ENCODE peak calls at places on chromosome 18, in eight cellular contexts. One of them, this sample, is unnamed.

GRCh38 chr18:28735731-28736130 is 558.8 kb upstream of the CDH2 start:
- DNase-seq in LoVo: peak; percentile 26
- DNase-seq in RCC 7860: peak; percentile 68
- DNase-seq in fibroblast of the conjunctiva: peak; percentile 14
- DNase-seq in NCI-H510A treated with DMSO at 0.1 percent for 48 hours: no peak
- DNase-seq in activated CD8-positive, alpha-beta memory T cell treated with anti-CD3 and anti-CD28 coated beads for 24 hours: no peak
- DNase-seq in NCI-H774: no peak
- DNase-seq in activated CD8-positive, alpha-beta T cell treated with anti-CD3 and anti-CD28 coated beads, Interleukin-2, amount 10 ng/mL, durations not matched to agents 7 days and 5 days: no peak
- DNase-seq in this sample: no peak

GRCh38 chr18:58180172-58180571 is 136.1 kb downstream of the NEDD4L start:
- DNase-seq in activated CD8-positive, alpha-beta memory T cell treated with anti-CD3 and anti-CD28 coated beads for 24 hours: no peak
- DNase-seq in LoVo: no peak
- DNase-seq in RCC 7860: no peak
- DNase-seq in activated CD8-positive, alpha-beta T cell treated with anti-CD3 and anti-CD28 coated beads, Interleukin-2, amount 10 ng/mL, durations not matched to agents 7 days and 5 days: no peak
- DNase-seq in NCI-H774: no peak
- DNase-seq in fibroblast of the conjunctiva: no peak
- DNase-seq in NCI-H510A treated with DMSO at 0.1 percent for 48 hours: no peak
- DNase-seq in this sample: no peak

GRCh38 chr18:67260841-67261240 is 255.7 kb downstream of the DSEL start:
- DNase-seq in LoVo: no peak
- DNase-seq in NCI-H510A treated with DMSO at 0.1 percent for 48 hours: no peak
- DNase-seq in RCC 7860: no peak
- DNase-seq in NCI-H774: no peak
- DNase-seq in activated CD8-positive, alpha-beta T cell treated with anti-CD3 and anti-CD28 coated beads, Interleukin-2, amount 10 ng/mL, durations not matched to agents 7 days and 5 days: no peak
- DNase-seq in activated CD8-positive, alpha-beta memory T cell treated with anti-CD3 and anti-CD28 coated beads for 24 hours: no peak
- DNase-seq in fibroblast of the conjunctiva: no peak
- DNase-seq in this sample: no peak

GRCh38 chr18:57267368-57267767 is 85.0 kb upstream of the ST8SIA3 start:
- DNase-seq in RCC 7860: peak; percentile 80
- DNase-seq in fibroblast of the conjunctiva: no peak
- DNase-seq in LoVo: no peak
- DNase-seq in NCI-H774: no peak
- DNase-seq in activated CD8-positive, alpha-beta memory T cell treated with anti-CD3 and anti-CD28 coated beads for 24 hours: no peak
- DNase-seq in activated CD8-positive, alpha-beta T cell treated with anti-CD3 and anti-CD28 coated beads, Interleukin-2, amount 10 ng/mL, durations not matched to agents 7 days and 5 days: no peak
- DNase-seq in NCI-H510A treated with DMSO at 0.1 percent for 48 hours: no peak
- DNase-seq in this sample: no peak

GRCh38 chr18:32777049-32777448 is 4.2 kb upstream of the KLHL14 start:
- DNase-seq in activated CD8-positive, alpha-beta T cell treated with anti-CD3 and anti-CD28 coated beads, Interleukin-2, amount 10 ng/mL, durations not matched to agents 7 days and 5 days: no peak
- DNase-seq in NCI-H510A treated with DMSO at 0.1 percent for 48 hours: no peak
- DNase-seq in NCI-H774: no peak
- DNase-seq in LoVo: no peak
- DNase-seq in activated CD8-positive, alpha-beta memory T cell treated with anti-CD3 and anti-CD28 coated beads for 24 hours: no peak
- DNase-seq in RCC 7860: peak; percentile 10
- DNase-seq in fibroblast of the conjunctiva: no peak
- DNase-seq in this sample: no peak

GRCh38 chr18:79465392-79465991 is 69.8 kb downstream of the NFATC1 start:
- DNase-seq in RCC 7860: no peak
- DNase-seq in fibroblast of the conjunctiva: no peak
- DNase-seq in NCI-H774: no peak
- DNase-seq in NCI-H510A treated with DMSO at 0.1 percent for 48 hours: no peak
- DNase-seq in activated CD8-positive, alpha-beta memory T cell treated with anti-CD3 and anti-CD28 coated beads for 24 hours: no peak
- DNase-seq in LoVo: no peak
- DNase-seq in activated CD8-positive, alpha-beta T cell treated with anti-CD3 and anti-CD28 coated beads, Interleukin-2, amount 10 ng/mL, durations not matched to agents 7 days and 5 days: no peak
- DNase-seq in this sample: no peak

GRCh38 chr18:58249677-58250076 is 205.7 kb downstream of the NEDD4L start:
- DNase-seq in NCI-H774: no peak
- DNase-seq in activated CD8-positive, alpha-beta memory T cell treated with anti-CD3 and anti-CD28 coated beads for 24 hours: no peak
- DNase-seq in LoVo: no peak
- DNase-seq in activated CD8-positive, alpha-beta T cell treated with anti-CD3 and anti-CD28 coated beads, Interleukin-2, amount 10 ng/mL, durations not matched to agents 7 days and 5 days: no peak
- DNase-seq in fibroblast of the conjunctiva: peak; percentile 53
- DNase-seq in NCI-H510A treated with DMSO at 0.1 percent for 48 hours: no peak
- DNase-seq in RCC 7860: no peak
- DNase-seq in this sample: no peak

GRCh38 chr18:62242955-62243354 is 55.9 kb downstream of the RELCH start:
- DNase-seq in NCI-H510A treated with DMSO at 0.1 percent for 48 hours: no peak
- DNase-seq in NCI-H774: no peak
- DNase-seq in RCC 7860: no peak
- DNase-seq in activated CD8-positive, alpha-beta T cell treated with anti-CD3 and anti-CD28 coated beads, Interleukin-2, amount 10 ng/mL, durations not matched to agents 7 days and 5 days: no peak
- DNase-seq in LoVo: no peak
- DNase-seq in fibroblast of the conjunctiva: no peak
- DNase-seq in activated CD8-positive, alpha-beta memory T cell treated with anti-CD3 and anti-CD28 coated beads for 24 hours: no peak
- DNase-seq in this sample: no peak

GRCh38 chr18:76064998-76065397 is 430.0 kb downstream of the ZNF516 start:
- DNase-seq in NCI-H510A treated with DMSO at 0.1 percent for 48 hours: peak; percentile 95
- DNase-seq in fibroblast of the conjunctiva: no peak
- DNase-seq in LoVo: no peak
- DNase-seq in NCI-H774: no peak
- DNase-seq in activated CD8-positive, alpha-beta T cell treated with anti-CD3 and anti-CD28 coated beads, Interleukin-2, amount 10 ng/mL, durations not matched to agents 7 days and 5 days: no peak
- DNase-seq in RCC 7860: peak; percentile 5
- DNase-seq in activated CD8-positive, alpha-beta memory T cell treated with anti-CD3 and anti-CD28 coated beads for 24 hours: no peak
- DNase-seq in this sample: no peak

GRCh38 chr18:22346342-22346967 is 71.3 kb downstream of the CTAGE1 start:
- DNase-seq in activated CD8-positive, alpha-beta T cell treated with anti-CD3 and anti-CD28 coated beads, Interleukin-2, amount 10 ng/mL, durations not matched to agents 7 days and 5 days: no peak
- DNase-seq in LoVo: peak; percentile 57
- DNase-seq in fibroblast of the conjunctiva: no peak
- DNase-seq in NCI-H510A treated with DMSO at 0.1 percent for 48 hours: no peak
- DNase-seq in NCI-H774: no peak
- DNase-seq in activated CD8-positive, alpha-beta memory T cell treated with anti-CD3 and anti-CD28 coated beads for 24 hours: no peak
- DNase-seq in RCC 7860: peak; percentile 10
- DNase-seq in this sample: no peak

GRCh38 chr18:63025251-63025710 is 294.3 kb downstream of the BCL2 start:
- DNase-seq in NCI-H510A treated with DMSO at 0.1 percent for 48 hours: peak; percentile 77
- DNase-seq in fibroblast of the conjunctiva: no peak
- DNase-seq in activated CD8-positive, alpha-beta memory T cell treated with anti-CD3 and anti-CD28 coated beads for 24 hours: no peak
- DNase-seq in RCC 7860: no peak
- DNase-seq in NCI-H774: no peak
- DNase-seq in activated CD8-positive, alpha-beta T cell treated with anti-CD3 and anti-CD28 coated beads, Interleukin-2, amount 10 ng/mL, durations not matched to agents 7 days and 5 days: no peak
- DNase-seq in LoVo: no peak
- DNase-seq in this sample: peak; percentile 61

GRCh38 chr18:1047406-1047805 is 142.7 kb downstream of the ADCYAP1 start:
- DNase-seq in activated CD8-positive, alpha-beta T cell treated with anti-CD3 and anti-CD28 coated beads, Interleukin-2, amount 10 ng/mL, durations not matched to agents 7 days and 5 days: no peak
- DNase-seq in fibroblast of the conjunctiva: no peak
- DNase-seq in RCC 7860: no peak
- DNase-seq in NCI-H774: no peak
- DNase-seq in NCI-H510A treated with DMSO at 0.1 percent for 48 hours: peak; percentile 15
- DNase-seq in LoVo: no peak
- DNase-seq in activated CD8-positive, alpha-beta memory T cell treated with anti-CD3 and anti-CD28 coated beads for 24 hours: no peak
- DNase-seq in this sample: no peak

GRCh38 chr18:11909081-11909410 is 929 bp upstream of the MPPE1 start:
- DNase-seq in activated CD8-positive, alpha-beta T cell treated with anti-CD3 and anti-CD28 coated beads, Interleukin-2, amount 10 ng/mL, durations not matched to agents 7 days and 5 days: no peak
- DNase-seq in NCI-H774: no peak
- DNase-seq in RCC 7860: no peak
- DNase-seq in LoVo: peak; percentile 20
- DNase-seq in NCI-H510A treated with DMSO at 0.1 percent for 48 hours: no peak
- DNase-seq in fibroblast of the conjunctiva: no peak
- DNase-seq in activated CD8-positive, alpha-beta memory T cell treated with anti-CD3 and anti-CD28 coated beads for 24 hours: no peak
- DNase-seq in this sample: peak; percentile 24

GRCh38 chr18:42937434-42937833 is 178.1 kb downstream of the RIT2 start:
- DNase-seq in activated CD8-positive, alpha-beta T cell treated with anti-CD3 and anti-CD28 coated beads, Interleukin-2, amount 10 ng/mL, durations not matched to agents 7 days and 5 days: no peak
- DNase-seq in RCC 7860: no peak
- DNase-seq in fibroblast of the conjunctiva: no peak
- DNase-seq in LoVo: no peak
- DNase-seq in activated CD8-positive, alpha-beta memory T cell treated with anti-CD3 and anti-CD28 coated beads for 24 hours: no peak
- DNase-seq in NCI-H774: no peak
- DNase-seq in NCI-H510A treated with DMSO at 0.1 percent for 48 hours: no peak
- DNase-seq in this sample: no peak

GRCh38 chr18:65257157-65257556 is 493.7 kb upstream of the CDH7 start:
- DNase-seq in activated CD8-positive, alpha-beta T cell treated with anti-CD3 and anti-CD28 coated beads, Interleukin-2, amount 10 ng/mL, durations not matched to agents 7 days and 5 days: no peak
- DNase-seq in fibroblast of the conjunctiva: no peak
- DNase-seq in NCI-H774: no peak
- DNase-seq in activated CD8-positive, alpha-beta memory T cell treated with anti-CD3 and anti-CD28 coated beads for 24 hours: no peak
- DNase-seq in NCI-H510A treated with DMSO at 0.1 percent for 48 hours: no peak
- DNase-seq in RCC 7860: no peak
- DNase-seq in LoVo: no peak
- DNase-seq in this sample: no peak

GRCh38 chr18:63970803-63971191 is 916 bp downstream of the SERPINB8 start:
- DNase-seq in LoVo: peak; percentile 59
- DNase-seq in RCC 7860: no peak
- DNase-seq in NCI-H774: peak; percentile 55
- DNase-seq in activated CD8-positive, alpha-beta T cell treated with anti-CD3 and anti-CD28 coated beads, Interleukin-2, amount 10 ng/mL, durations not matched to agents 7 days and 5 days: no peak
- DNase-seq in activated CD8-positive, alpha-beta memory T cell treated with anti-CD3 and anti-CD28 coated beads for 24 hours: no peak
- DNase-seq in fibroblast of the conjunctiva: no peak
- DNase-seq in NCI-H510A treated with DMSO at 0.1 percent for 48 hours: peak; percentile 94
- DNase-seq in this sample: no peak

GRCh38 chr18:54148151-54148550 is 76.3 kb downstream of the MBD2 start:
- DNase-seq in RCC 7860: no peak
- DNase-seq in fibroblast of the conjunctiva: no peak
- DNase-seq in activated CD8-positive, alpha-beta T cell treated with anti-CD3 and anti-CD28 coated beads, Interleukin-2, amount 10 ng/mL, durations not matched to agents 7 days and 5 days: no peak
- DNase-seq in NCI-H774: no peak
- DNase-seq in LoVo: no peak
- DNase-seq in NCI-H510A treated with DMSO at 0.1 percent for 48 hours: no peak
- DNase-seq in activated CD8-positive, alpha-beta memory T cell treated with anti-CD3 and anti-CD28 coated beads for 24 hours: no peak
- DNase-seq in this sample: no peak

GRCh38 chr18:26386002-26386401 is 159.8 kb downstream of the TAF4B start:
- DNase-seq in activated CD8-positive, alpha-beta memory T cell treated with anti-CD3 and anti-CD28 coated beads for 24 hours: no peak
- DNase-seq in LoVo: peak; percentile 33
- DNase-seq in fibroblast of the conjunctiva: peak; percentile 79
- DNase-seq in NCI-H510A treated with DMSO at 0.1 percent for 48 hours: no peak
- DNase-seq in activated CD8-positive, alpha-beta T cell treated with anti-CD3 and anti-CD28 coated beads, Interleukin-2, amount 10 ng/mL, durations not matched to agents 7 days and 5 days: no peak
- DNase-seq in RCC 7860: no peak
- DNase-seq in NCI-H774: no peak
- DNase-seq in this sample: peak; percentile 2

GRCh38 chr18:31616586-31616985 is 24.9 kb downstream of the TTR start:
- DNase-seq in RCC 7860: no peak
- DNase-seq in activated CD8-positive, alpha-beta memory T cell treated with anti-CD3 and anti-CD28 coated beads for 24 hours: no peak
- DNase-seq in NCI-H774: no peak
- DNase-seq in fibroblast of the conjunctiva: no peak
- DNase-seq in activated CD8-positive, alpha-beta T cell treated with anti-CD3 and anti-CD28 coated beads, Interleukin-2, amount 10 ng/mL, durations not matched to agents 7 days and 5 days: no peak
- DNase-seq in LoVo: no peak
- DNase-seq in NCI-H510A treated with DMSO at 0.1 percent for 48 hours: no peak
- DNase-seq in this sample: no peak

GRCh38 chr18:57660961-57661360 is 39.3 kb upstream of the NARS1 start:
- DNase-seq in fibroblast of the conjunctiva: no peak
- DNase-seq in NCI-H774: no peak
- DNase-seq in activated CD8-positive, alpha-beta memory T cell treated with anti-CD3 and anti-CD28 coated beads for 24 hours: no peak
- DNase-seq in activated CD8-positive, alpha-beta T cell treated with anti-CD3 and anti-CD28 coated beads, Interleukin-2, amount 10 ng/mL, durations not matched to agents 7 days and 5 days: no peak
- DNase-seq in NCI-H510A treated with DMSO at 0.1 percent for 48 hours: no peak
- DNase-seq in LoVo: no peak
- DNase-seq in RCC 7860: peak; percentile 53
- DNase-seq in this sample: no peak

GRCh38 chr18:41881285-41881684 is 73.7 kb upstream of the PIK3C3 start:
- DNase-seq in fibroblast of the conjunctiva: no peak
- DNase-seq in LoVo: no peak
- DNase-seq in activated CD8-positive, alpha-beta memory T cell treated with anti-CD3 and anti-CD28 coated beads for 24 hours: no peak
- DNase-seq in NCI-H774: no peak
- DNase-seq in activated CD8-positive, alpha-beta T cell treated with anti-CD3 and anti-CD28 coated beads, Interleukin-2, amount 10 ng/mL, durations not matched to agents 7 days and 5 days: no peak
- DNase-seq in RCC 7860: peak; percentile 61
- DNase-seq in NCI-H510A treated with DMSO at 0.1 percent for 48 hours: no peak
- DNase-seq in this sample: no peak

GRCh38 chr18:51890762-51891161 is 449.2 kb upstream of the DCC start:
- DNase-seq in activated CD8-positive, alpha-beta memory T cell treated with anti-CD3 and anti-CD28 coated beads for 24 hours: no peak
- DNase-seq in NCI-H774: peak; percentile 92
- DNase-seq in NCI-H510A treated with DMSO at 0.1 percent for 48 hours: peak; percentile 66
- DNase-seq in RCC 7860: peak; percentile 47
- DNase-seq in LoVo: peak; percentile 84
- DNase-seq in fibroblast of the conjunctiva: no peak
- DNase-seq in activated CD8-positive, alpha-beta T cell treated with anti-CD3 and anti-CD28 coated beads, Interleukin-2, amount 10 ng/mL, durations not matched to agents 7 days and 5 days: no peak
- DNase-seq in this sample: peak; percentile 88